ENCODE peak calls at places on chromosomes 3 and 15, in six cellular contexts. J, T, G, K, F and W are unnamed samples.

GRCh38 chr3:197499427-197499826 is 56.3 kb downstream of the BDH1 start:
- DNase-seq in J (no peak), T (peak), G (peak), K (no peak), F (no peak), W (no peak)

GRCh38 chr3:37190667-37191066 is 16.3 kb upstream of the LRRFIP2 start:
- DNase-seq in J (no peak), T (no peak), G (no peak), K (no peak), F (no peak), W (no peak)

GRCh38 chr15:30885814-30886213 is 17.9 kb upstream of the FAN1 start:
- DNase-seq in J (no peak), T (peak), G (no peak), K (no peak), F (no peak), W (no peak)

GRCh38 chr3:39812537-39812936 is 3.1 kb downstream of the MYRIP start:
- DNase-seq in J (no peak), T (peak), G (no peak), K (no peak), F (no peak), W (no peak)

GRCh38 chr3:127613406-127613805 is 15.2 kb downstream of the MCM2 start:
- DNase-seq in J (no peak), T (no peak), G (no peak), K (no peak), F (no peak), W (no peak)

GRCh38 chr15:47035756-47036155 is 681.5 kb upstream of the SEMA6D start:
- DNase-seq in J (no peak), T (no peak), G (no peak), K (no peak), F (no peak), W (no peak)

GRCh38 chr3:105473521-105474223 is 107.0 kb downstream of the ALCAM start:
- DNase-seq in J (no peak), T (no peak), G (no peak), K (no peak), F (no peak), W (no peak)

GRCh38 chr3:34022147-34022546 is 223.7 kb downstream of the PDCD6IP start:
- DNase-seq in J (no peak), T (no peak), G (no peak), K (no peak), F (no peak), W (no peak)

GRCh38 chr3:57446318-57446841 is 97.8 kb downstream of the DNAH12 start:
- DNase-seq in J (peak), T (no peak), G (no peak), K (no peak), F (no peak), W (no peak)

GRCh38 chr3:18223591-18224338 is 201.4 kb downstream of the SATB1 start:
- DNase-seq in J (no peak), T (no peak), G (no peak), K (no peak), F (peak), W (no peak)

GRCh38 chr15:32685576-32685975 is 32.2 kb upstream of the GREM1 start:
- DNase-seq in J (no peak), T (no peak), G (no peak), K (no peak), F (no peak), W (no peak)

GRCh38 chr3:185586644-185586964 is 509 bp downstream of the SENP2 start:
- DNase-seq in J (no peak), T (peak), G (no peak), K (no peak), F (no peak), W (no peak)

GRCh38 chr3:172666873-172667694 is 43.8 kb downstream of the NCEH1 start:
- DNase-seq in J (peak), T (peak), G (peak), K (no peak), F (no peak), W (peak)

GRCh38 chr3:64612916-64613526 is 74.8 kb downstream of the ADAMTS9 start:
- DNase-seq in J (no peak), T (no peak), G (no peak), K (no peak), F (no peak), W (no peak)

GRCh38 chr3:77873599-77873998 is 833.7 kb downstream of the ROBO2 start:
- DNase-seq in J (no peak), T (no peak), G (no peak), K (no peak), F (no peak), W (no peak)

GRCh38 chr3:42182555-42182954 is 83.4 kb downstream of the CCK start:
- DNase-seq in J (no peak), T (no peak), G (no peak), K (no peak), F (no peak), W (no peak)

GRCh38 chr3:193869221-193870201 is 266.4 kb upstream of the HES1 start:
- DNase-seq in J (peak), T (no peak), G (peak), K (peak), F (no peak), W (peak)

GRCh38 chr3:171380084-171380483 is 80.1 kb downstream of the TNIK start:
- DNase-seq in J (no peak), T (no peak), G (no peak), K (no peak), F (no peak), W (no peak)

DNA sequence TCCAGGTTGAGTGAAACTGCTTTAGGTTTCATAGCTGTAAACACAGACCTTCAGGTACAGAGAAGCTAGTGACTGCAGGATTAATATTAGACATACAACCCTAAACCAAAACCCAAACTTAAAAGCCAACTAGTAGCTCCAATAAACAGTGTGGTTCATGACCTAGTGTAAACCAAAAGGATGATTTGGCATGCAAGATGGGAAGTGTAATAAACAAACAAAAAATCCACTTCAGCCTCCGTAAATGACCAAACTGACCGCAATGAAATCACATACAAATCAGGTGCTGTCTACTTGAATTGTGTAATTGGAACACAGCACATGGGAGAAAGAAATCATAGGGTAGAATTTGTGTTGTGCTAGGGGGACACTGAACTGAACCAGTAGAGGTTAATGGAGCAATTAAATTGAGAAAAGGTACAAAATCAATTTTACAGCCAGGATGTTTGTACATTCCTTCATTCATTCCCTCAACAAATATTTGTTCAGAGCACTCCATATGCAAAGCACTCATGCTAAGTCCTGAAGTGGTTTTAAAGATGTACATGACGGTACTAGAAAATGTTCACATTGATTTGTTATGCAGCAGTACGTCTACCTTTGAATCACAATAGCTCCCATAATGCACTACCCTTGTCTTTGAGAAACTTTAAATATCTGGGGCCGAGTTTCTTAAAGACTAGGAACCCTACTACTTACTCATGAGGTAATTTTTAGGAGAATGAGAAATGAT is 21.4 kb upstream of the CHST2 start:
- DNase-seq in J (no peak), T (no peak), G (no peak), K (no peak), F (no peak), W (no peak)
- H3K4me3 ChIP-seq in J (no peak), T (no peak), G (no peak), K (no peak), F (no peak), W (no peak)

GRCh38 chr3:31758342-31758741 is 222.7 kb downstream of the OSBPL10 start:
- DNase-seq in J (no peak), T (no peak), G (no peak), K (no peak), F (no peak), W (no peak)

GRCh38 chr3:31752305-31753049 is 219.8 kb downstream of the STT3B start:
- DNase-seq in J (no peak), T (no peak), G (no peak), K (no peak), F (no peak), W (no peak)

GRCh38 chr3:31753050-31753425 is 220.3 kb downstream of the STT3B start:
- DNase-seq in J (no peak), T (no peak), G (no peak), K (no peak), F (no peak), W (no peak)

GRCh38 chr3:31755911-31756658 is 223.4 kb downstream of the STT3B start:
- DNase-seq in J (no peak), T (no peak), G (no peak), K (no peak), F (no peak), W (no peak)

GRCh38 chr3:31754575-31755278 is 222.0 kb downstream of the STT3B start:
- DNase-seq in J (no peak), T (no peak), G (no peak), K (no peak), F (peak), W (no peak)
- TF ChIP-seq ZNF274 in J (no peak), T (no peak), G (no peak), K (no peak), F (no peak), W (no peak)

GRCh38 chr15:57385923-57386390 is 9.7 kb downstream of the CGNL1 start:
- DNase-seq in J (no peak), T (no peak), G (no peak), K (no peak), F (no peak), W (no peak)

GRCh38 chr15:57388199-57388863 is 12.0 kb downstream of the CGNL1 start:
- DNase-seq in J (no peak), T (no peak), G (no peak), K (no peak), F (no peak), W (no peak)

GRCh38 chr15:57389991-57390390 is 13.7 kb downstream of the CGNL1 start:
- DNase-seq in J (no peak), T (no peak), G (no peak), K (no peak), F (no peak), W (no peak)

GRCh38 chr15:57387011-57387410 is 10.7 kb downstream of the CGNL1 start:
- DNase-seq in J (no peak), T (no peak), G (no peak), K (no peak), F (no peak), W (no peak)

DNA sequence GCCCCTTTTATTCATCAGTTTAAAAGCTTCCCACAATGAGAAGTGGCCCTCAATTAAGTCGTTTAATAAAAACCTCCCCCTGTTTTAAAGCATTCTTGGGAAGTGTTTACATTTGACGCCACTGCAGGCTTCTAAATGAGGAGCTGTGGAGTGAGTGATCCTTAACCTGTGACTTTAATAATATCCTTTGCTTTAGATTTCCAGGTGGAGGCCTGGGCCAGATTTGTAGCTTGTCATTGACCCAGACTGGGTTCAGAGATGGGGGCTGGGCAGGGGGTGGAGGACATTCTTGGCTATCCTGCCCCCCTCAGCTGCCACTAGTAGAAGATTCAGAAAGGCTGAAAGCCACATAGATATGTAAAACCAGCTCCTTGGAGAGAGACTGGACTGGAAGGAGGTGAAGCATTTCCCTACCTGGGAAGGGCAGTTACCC is 11.4 kb downstream of the CGNL1 start:
- DNase-seq in J (no peak), T (no peak), G (no peak), K (no peak), F (no peak), W (no peak)
- H3K9ac ChIP-seq in J (no peak), T (no peak), G (no peak), K (no peak), F (no peak), W (peak)

GRCh38 chr3:155891341-155891740 is 20.9 kb downstream of the GMPS start:
- DNase-seq in J (no peak), T (no peak), G (no peak), K (no peak), F (no peak), W (no peak)

GRCh38 chr3:155886915-155887314 is 16.5 kb downstream of the GMPS start:
- DNase-seq in J (no peak), T (no peak), G (no peak), K (no peak), F (no peak), W (no peak)

GRCh38 chr3:155889952-155890351 is 19.5 kb downstream of the GMPS start:
- DNase-seq in J (no peak), T (no peak), G (no peak), K (no peak), F (no peak), W (no peak)

GRCh38 chr3:155889212-155889611 is 18.8 kb downstream of the GMPS start:
- DNase-seq in J (peak), T (no peak), G (no peak), K (no peak), F (no peak), W (no peak)

GRCh38 chr3:155890671-155891190 is 20.3 kb downstream of the GMPS start:
- DNase-seq in J (peak), T (peak), G (no peak), K (no peak), F (no peak), W (no peak)
- H3K4me3 ChIP-seq in J (peak), T (no peak), G (no peak), K (no peak), F (no peak), W (no peak)

GRCh38 chr3:179541596-179541995 is 21.1 kb upstream of the ACTL6A start:
- DNase-seq in J (no peak), T (no peak), G (no peak), K (no peak), F (no peak), W (no peak)

GRCh38 chr3:179546814-179547241 is 15.9 kb upstream of the ACTL6A start:
- DNase-seq in J (no peak), T (peak), G (no peak), K (no peak), F (no peak), W (no peak)

GRCh38 chr3:179542375-179542774 is 20.4 kb upstream of the ACTL6A start:
- DNase-seq in J (no peak), T (no peak), G (no peak), K (no peak), F (no peak), W (no peak)

GRCh38 chr3:179541094-179541493 is 21.6 kb upstream of the ACTL6A start:
- DNase-seq in J (no peak), T (no peak), G (no peak), K (no peak), F (no peak), W (no peak)

DNA sequence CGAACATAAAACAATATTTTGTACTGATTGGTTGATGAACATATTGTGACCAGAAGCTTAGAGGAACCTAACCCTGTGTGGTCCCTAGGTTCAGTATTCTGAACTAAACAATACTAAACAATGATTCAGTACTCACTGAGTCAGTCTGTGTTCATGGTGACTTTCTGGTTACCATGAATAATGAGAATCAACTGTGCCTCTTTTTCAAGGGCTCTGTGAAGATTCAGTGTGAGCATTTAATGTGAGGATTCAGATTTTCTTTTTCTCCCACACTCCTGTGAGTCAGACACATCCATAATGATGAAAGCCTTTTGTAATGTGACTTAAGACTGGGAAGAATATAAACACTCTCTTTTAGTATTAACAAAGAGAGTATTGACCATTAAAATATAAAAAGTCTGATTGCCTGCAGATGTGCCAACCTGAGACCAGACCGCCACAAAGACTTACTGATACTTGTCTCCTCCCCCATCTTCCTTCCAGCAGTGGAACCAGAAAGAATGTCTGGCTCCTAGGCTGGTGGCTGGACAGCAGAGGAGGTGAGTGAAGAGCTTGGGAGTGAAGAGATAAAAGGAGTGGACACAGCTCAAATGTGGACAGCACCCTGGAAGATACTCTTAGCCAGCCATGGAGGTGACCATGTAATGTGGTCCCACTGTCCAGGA is 17.6 kb upstream of the ACTL6A start:
- DNase-seq in J (no peak), T (no peak), G (no peak), K (no peak), F (no peak), W (no peak)
- TF ChIP-seq ZNF274 in J (no peak), T (no peak), G (no peak), K (no peak), F (no peak), W (no peak)

DNA sequence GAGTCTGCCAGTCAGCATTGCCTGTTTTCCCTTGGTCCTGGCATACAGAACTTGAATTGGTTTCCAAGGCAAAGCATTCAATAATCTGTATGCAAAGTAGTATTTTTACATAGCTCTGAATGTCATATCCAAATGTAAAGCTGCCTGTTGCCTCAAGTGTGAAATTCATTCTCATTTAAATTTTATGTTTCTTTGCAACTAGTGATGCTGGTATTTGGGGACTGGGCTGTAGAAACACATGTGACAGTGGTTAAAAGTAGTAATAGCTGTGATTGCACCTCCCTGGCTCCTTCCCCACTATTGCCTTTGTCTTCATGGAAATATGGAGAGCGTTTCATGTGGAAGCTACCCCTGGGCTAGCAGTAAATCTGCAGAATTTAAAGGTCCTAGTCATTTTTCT is 744.0 kb upstream of the GOLIM4 start:
- DNase-seq in J (no peak), T (no peak), G (no peak), K (peak), F (no peak), W (peak)
- H3K9ac ChIP-seq in J (no peak), T (no peak), G (no peak), K (no peak), F (no peak), W (no peak)

GRCh38 chr15:100941536-100941935 is 22.4 kb downstream of the LRRK1 start:
- DNase-seq in J (no peak), T (no peak), G (no peak), K (no peak), F (no peak), W (no peak)

GRCh38 chr15:100945006-100945405 is 25.8 kb downstream of the LRRK1 start:
- DNase-seq in J (no peak), T (no peak), G (no peak), K (no peak), F (no peak), W (no peak)

GRCh38 chr15:100942656-100943055 is 23.5 kb downstream of the LRRK1 start:
- DNase-seq in J (no peak), T (no peak), G (no peak), K (no peak), F (no peak), W (no peak)

GRCh38 chr15:100943074-100943473 is 23.9 kb downstream of the LRRK1 start:
- DNase-seq in J (no peak), T (no peak), G (no peak), K (no peak), F (no peak), W (no peak)

DNA sequence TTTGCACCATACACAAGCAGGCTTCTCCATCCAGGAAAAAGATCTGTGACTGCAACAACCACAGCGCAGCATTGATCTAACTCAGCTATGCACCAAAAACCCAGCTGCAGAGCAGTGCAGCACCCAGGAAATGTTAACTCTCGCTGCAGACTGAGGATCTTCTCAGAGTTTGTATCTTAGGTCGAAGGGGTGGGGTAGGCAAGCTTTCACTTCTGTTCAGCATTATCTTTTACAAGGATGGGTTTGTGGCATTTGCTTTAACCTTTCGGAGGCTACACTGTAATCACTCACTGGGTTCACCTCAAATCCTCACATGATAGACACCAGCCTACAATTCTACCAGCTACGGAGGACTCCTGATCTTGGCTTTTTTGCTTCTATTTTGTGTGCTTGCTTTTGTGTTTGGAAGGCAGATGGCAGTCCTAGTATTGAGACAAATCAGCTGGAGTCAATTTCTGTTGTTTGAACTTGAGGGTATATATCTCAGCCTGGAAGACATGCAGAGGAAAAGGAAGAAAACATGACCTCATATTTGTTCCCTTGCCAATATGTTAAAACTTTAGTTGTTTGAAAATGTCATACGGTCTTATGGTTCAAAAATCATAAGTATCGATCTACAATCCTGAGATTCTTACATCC is 25.2 kb downstream of the LRRK1 start:
- DNase-seq in J (no peak), T (no peak), G (no peak), K (no peak), F (no peak), W (no peak)
- H3K4me3 ChIP-seq in J (no peak), T (no peak), G (no peak), K (no peak), F (peak), W (no peak)

GRCh38 chr15:64013179-64014043 is 32.9 kb downstream of the DAPK2 start:
- DNase-seq in J (no peak), T (no peak), G (no peak), K (no peak), F (no peak), W (no peak)
- TF ChIP-seq ZNF274 in J (no peak), T (no peak), G (no peak), K (no peak), F (no peak), W (no peak)

GRCh38 chr15:91924842-91925495 is 71.5 kb downstream of the SLCO3A1 start:
- DNase-seq in J (no peak), T (no peak), G (no peak), K (no peak), F (no peak), W (no peak)
- H3K9ac ChIP-seq in J (no peak), T (no peak), G (no peak), K (no peak), F (no peak), W (no peak)